ENCODE peak calls at places on chromosome 16, in seven cellular contexts. One of them, this sample, is unnamed.

GRCh38 chr16:90015586-90016338 is 3.5 kb downstream of the DBNDD1 start:
- DNase-seq in HCT116: no peak
- DNase-seq in H1: no peak
- DNase-seq in K562: no peak
- DNase-seq in GM12878: no peak
- DNase-seq in HepG2: no peak
- DNase-seq in SK-N-SH: no peak
- DNase-seq in this sample: no peak

GRCh38 chr16:87844374-87844733 is 25.0 kb downstream of the SLC7A5 start:
- DNase-seq in HCT116: no peak
- DNase-seq in H1: no peak
- DNase-seq in K562: no peak
- DNase-seq in GM12878: no peak
- DNase-seq in HepG2: no peak
- DNase-seq in SK-N-SH: no peak
- DNase-seq in this sample: no peak

GRCh38 chr16:79970551-79971236 is 370.2 kb upstream of the MAF start:
- DNase-seq in HCT116: no peak
- DNase-seq in H1: no peak
- DNase-seq in K562: peak
- DNase-seq in GM12878: no peak
- DNase-seq in HepG2: no peak
- DNase-seq in SK-N-SH: no peak
- DNase-seq in this sample: no peak

GRCh38 chr16:65201446-65202010 is 79.7 kb upstream of the CDH11 start:
- DNase-seq in HCT116: no peak
- DNase-seq in H1: no peak
- DNase-seq in K562: no peak
- DNase-seq in GM12878: no peak
- DNase-seq in HepG2: no peak
- DNase-seq in SK-N-SH: no peak
- DNase-seq in this sample: no peak

GRCh38 chr16:23676924-23677480 is 1.7 kb upstream of the PLK1 start:
- DNase-seq in HCT116: no peak
- DNase-seq in H1: no peak
- DNase-seq in K562: no peak
- DNase-seq in GM12878: no peak
- DNase-seq in HepG2: no peak
- DNase-seq in SK-N-SH: no peak
- DNase-seq in this sample: no peak

GRCh38 chr16:363110-364090 is 6.9 kb downstream of the MRPL28 start:
- DNase-seq in HCT116: no peak
- DNase-seq in H1: no peak
- DNase-seq in K562: no peak
- DNase-seq in GM12878: no peak
- DNase-seq in HepG2: no peak
- DNase-seq in SK-N-SH: peak
- DNase-seq in this sample: no peak

GRCh38 chr16:84156342-84156784 is 11.3 kb downstream of the DNAAF1 start:
- DNase-seq in HCT116: no peak
- DNase-seq in H1: no peak
- DNase-seq in K562: no peak
- DNase-seq in GM12878: no peak
- DNase-seq in HepG2: no peak
- DNase-seq in SK-N-SH: no peak
- DNase-seq in this sample: no peak

GRCh38 chr16:3009568-3010390 is 2.9 kb upstream of the CLDN9 start:
- DNase-seq in HCT116: peak
- DNase-seq in H1: peak
- DNase-seq in K562: no peak
- DNase-seq in GM12878: no peak
- DNase-seq in HepG2: no peak
- DNase-seq in SK-N-SH: no peak
- DNase-seq in this sample: peak

GRCh38 chr16:74275031-74275636 is 21.5 kb upstream of the PSMD7 start:
- DNase-seq in HCT116: peak
- DNase-seq in H1: no peak
- DNase-seq in K562: peak
- DNase-seq in GM12878: no peak
- DNase-seq in HepG2: no peak
- DNase-seq in SK-N-SH: peak
- DNase-seq in this sample: peak

GRCh38 chr16:2470603-2471015 is 488 bp upstream of the NTN3 start:
- DNase-seq in HCT116: no peak
- DNase-seq in H1: no peak
- DNase-seq in K562: no peak
- DNase-seq in GM12878: no peak
- DNase-seq in HepG2: no peak
- DNase-seq in SK-N-SH: no peak
- DNase-seq in this sample: no peak

DNA sequence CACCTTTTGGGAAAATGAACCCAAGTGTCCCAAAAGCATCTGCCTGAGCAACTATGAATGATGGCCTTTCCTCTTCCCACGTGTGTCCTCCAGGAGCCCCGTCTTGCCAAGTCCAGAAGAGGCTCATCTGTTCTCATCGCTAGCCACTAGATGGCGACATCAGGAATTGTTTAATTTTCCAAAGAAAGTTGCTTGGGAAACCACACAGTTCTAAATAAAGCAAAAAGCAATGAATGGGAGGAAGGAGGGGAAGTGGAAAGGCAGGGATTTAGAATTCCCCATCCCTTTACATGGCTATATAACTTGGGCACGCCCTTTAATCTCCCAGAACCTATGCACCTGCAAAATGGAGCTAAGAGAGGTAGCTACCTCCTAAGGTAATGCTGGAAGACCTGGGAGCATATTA is 9.0 kb upstream of the CDH5 start:
- DNase-seq in HCT116: peak
- DNase-seq in H1: peak
- DNase-seq in K562: peak
- DNase-seq in GM12878: no peak
- DNase-seq in HepG2: peak
- DNase-seq in SK-N-SH: peak
- DNase-seq in this sample: peak
- TF ChIP-seq JUND in HCT116: no peak
- TF ChIP-seq JUND in H1: no peak
- TF ChIP-seq JUND in K562: no peak
- TF ChIP-seq JUND in GM12878: no peak
- TF ChIP-seq JUND in HepG2: no peak
- TF ChIP-seq JUND in SK-N-SH: no peak
- TF ChIP-seq JUND in this sample: no peak

DNA sequence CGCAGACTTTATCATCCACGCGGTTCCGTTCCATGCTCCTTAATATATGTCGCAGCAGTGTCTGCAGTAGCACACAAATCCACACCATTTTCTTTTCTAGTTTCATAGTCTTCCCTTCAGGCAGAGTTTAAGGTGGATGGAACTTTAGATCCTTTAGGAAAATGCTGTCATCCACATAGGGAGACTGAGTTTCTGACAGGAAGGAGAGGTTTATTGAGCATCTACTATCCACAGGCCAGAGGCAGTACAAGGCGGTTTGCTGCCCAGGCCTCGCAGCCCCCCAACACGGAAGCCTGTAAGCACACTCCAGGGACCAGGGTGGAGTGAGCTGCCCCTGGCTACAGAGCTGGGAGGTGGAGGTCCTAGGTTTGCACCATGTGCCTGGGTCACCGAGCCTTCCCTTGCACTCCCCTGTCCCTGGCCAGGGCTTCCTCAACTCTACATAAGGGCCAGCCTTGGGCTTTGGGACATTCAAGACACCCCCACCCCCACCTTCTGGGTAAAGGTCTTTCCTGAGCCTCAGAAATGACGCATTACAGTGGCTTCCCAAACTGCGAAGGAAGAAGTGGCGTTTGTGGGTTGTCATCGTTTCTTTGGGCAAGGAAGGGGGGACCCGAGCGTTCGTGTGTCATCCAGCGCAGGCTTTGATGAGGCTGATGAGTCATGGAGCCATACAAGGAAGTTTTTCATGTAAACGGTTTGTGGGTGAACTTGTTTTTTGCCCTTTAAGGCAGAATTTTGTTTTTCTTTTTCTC is 146.5 kb upstream of the PLCG2 start:
- DNase-seq in HCT116: peak
- DNase-seq in H1: no peak
- DNase-seq in K562: peak
- DNase-seq in GM12878: no peak
- DNase-seq in HepG2: no peak
- DNase-seq in SK-N-SH: no peak
- DNase-seq in this sample: no peak
- TF ChIP-seq JUND in HCT116: peak
- TF ChIP-seq JUND in H1: no peak
- TF ChIP-seq JUND in K562: peak
- TF ChIP-seq JUND in GM12878: no peak
- TF ChIP-seq JUND in HepG2: no peak
- TF ChIP-seq JUND in SK-N-SH: no peak
- TF ChIP-seq JUND in this sample: no peak

DNA sequence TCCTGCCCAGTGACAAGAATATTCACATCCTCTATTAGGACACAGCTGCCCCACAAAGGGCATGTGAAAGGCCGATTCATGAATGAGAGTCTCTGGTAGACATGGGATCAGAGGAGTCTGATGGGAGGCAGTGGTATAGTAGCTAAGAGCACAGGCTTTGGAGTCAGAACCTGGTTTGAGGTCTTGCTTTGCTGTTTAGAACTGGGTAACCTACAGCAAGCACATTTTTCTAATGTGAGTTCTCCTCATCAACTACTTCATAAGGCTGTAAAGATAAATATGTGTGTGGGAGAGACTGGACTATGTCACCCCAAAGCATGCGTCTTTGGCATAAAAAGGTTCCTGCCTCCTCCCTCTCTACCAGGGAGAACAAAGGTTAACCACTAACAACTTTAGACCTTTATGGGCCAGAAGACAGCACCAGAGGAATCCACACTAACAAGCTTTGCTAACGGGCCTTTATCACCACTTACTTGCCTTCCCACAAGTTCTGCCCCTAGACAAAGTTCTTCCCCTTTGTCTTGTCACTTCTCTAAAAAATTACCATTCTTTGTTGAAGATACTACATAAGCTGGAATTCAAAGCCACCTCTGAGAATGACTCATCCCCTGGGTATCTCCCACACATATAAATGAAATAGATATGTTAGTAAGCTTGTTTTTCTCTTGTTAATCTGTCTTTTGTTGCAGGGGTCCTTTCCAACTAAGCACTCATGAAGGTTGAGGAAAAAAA is 21.1 kb downstream of the CDR2 start:
- DNase-seq in HCT116: peak
- DNase-seq in H1: peak
- DNase-seq in K562: peak
- DNase-seq in GM12878: peak
- DNase-seq in HepG2: peak
- DNase-seq in SK-N-SH: no peak
- DNase-seq in this sample: no peak
- TF ChIP-seq JUND in HCT116: peak
- TF ChIP-seq JUND in H1: peak
- TF ChIP-seq JUND in K562: peak
- TF ChIP-seq JUND in GM12878: no peak
- TF ChIP-seq JUND in HepG2: peak
- TF ChIP-seq JUND in SK-N-SH: peak
- TF ChIP-seq JUND in this sample: no peak

GRCh38 chr16:57316390-57317017 is 32.0 kb upstream of the PLLP start:
- DNase-seq in HCT116: peak
- DNase-seq in H1: no peak
- DNase-seq in K562: no peak
- DNase-seq in GM12878: no peak
- DNase-seq in HepG2: no peak
- DNase-seq in SK-N-SH: no peak
- DNase-seq in this sample: no peak
- TF ChIP-seq JUND in HCT116: peak
- TF ChIP-seq JUND in H1: no peak
- TF ChIP-seq JUND in K562: no peak
- TF ChIP-seq JUND in GM12878: no peak
- TF ChIP-seq JUND in HepG2: no peak
- TF ChIP-seq JUND in SK-N-SH: no peak
- TF ChIP-seq JUND in this sample: no peak

GRCh38 chr16:11318817-11319216 is 26.4 kb upstream of the RMI2 start:
- DNase-seq in HCT116: no peak
- DNase-seq in H1: no peak
- DNase-seq in K562: no peak
- DNase-seq in GM12878: no peak
- DNase-seq in HepG2: no peak
- DNase-seq in SK-N-SH: no peak
- DNase-seq in this sample: no peak

GRCh38 chr16:11320170-11320569 is 25.1 kb upstream of the RMI2 start:
- DNase-seq in HCT116: no peak
- DNase-seq in H1: no peak
- DNase-seq in K562: no peak
- DNase-seq in GM12878: no peak
- DNase-seq in HepG2: no peak
- DNase-seq in SK-N-SH: no peak
- DNase-seq in this sample: peak

GRCh38 chr16:11316331-11317015 is 28.8 kb upstream of the RMI2 start:
- DNase-seq in HCT116: no peak
- DNase-seq in H1: no peak
- DNase-seq in K562: no peak
- DNase-seq in GM12878: no peak
- DNase-seq in HepG2: no peak
- DNase-seq in SK-N-SH: no peak
- DNase-seq in this sample: no peak

GRCh38 chr16:11321662-11322061 is 23.6 kb upstream of the RMI2 start:
- DNase-seq in HCT116: no peak
- DNase-seq in H1: no peak
- DNase-seq in K562: no peak
- DNase-seq in GM12878: no peak
- DNase-seq in HepG2: no peak
- DNase-seq in SK-N-SH: no peak
- DNase-seq in this sample: no peak

DNA sequence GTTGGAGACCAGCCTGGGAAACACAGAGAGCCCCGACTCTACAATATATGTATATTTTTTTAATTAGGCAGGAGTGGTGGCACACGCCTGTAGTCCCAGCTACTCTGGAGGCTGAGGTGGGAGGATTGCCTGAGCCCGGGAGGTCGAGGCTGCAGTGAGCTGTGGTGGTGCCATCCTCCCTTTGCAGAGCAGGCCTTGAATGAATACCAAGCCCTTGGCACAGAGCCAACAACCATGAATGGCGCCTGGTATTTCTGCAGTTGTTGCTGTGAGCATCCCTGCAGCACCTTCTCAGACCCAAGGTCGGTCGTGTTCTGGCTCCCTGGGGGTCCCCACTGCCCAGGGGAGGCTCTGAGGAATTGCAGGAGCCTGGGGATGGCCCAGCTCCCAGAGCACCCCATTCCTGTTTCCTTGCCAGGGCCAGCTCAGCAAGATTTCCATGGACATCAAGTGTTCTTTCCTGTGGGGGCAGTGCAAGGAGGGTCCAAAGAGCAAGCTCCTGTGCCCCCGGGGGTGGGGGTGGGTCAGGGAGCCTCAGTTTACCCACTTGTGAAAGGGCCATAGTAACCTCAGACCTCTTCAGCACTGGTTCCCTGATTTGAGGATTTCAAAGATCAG is 25.6 kb upstream of the RMI2 start:
- DNase-seq in HCT116: no peak
- DNase-seq in H1: no peak
- DNase-seq in K562: peak
- DNase-seq in GM12878: no peak
- DNase-seq in HepG2: peak
- DNase-seq in SK-N-SH: peak
- DNase-seq in this sample: peak
- TF ChIP-seq JUND in HCT116: no peak
- TF ChIP-seq JUND in H1: no peak
- TF ChIP-seq JUND in K562: no peak
- TF ChIP-seq JUND in GM12878: no peak
- TF ChIP-seq JUND in HepG2: no peak
- TF ChIP-seq JUND in SK-N-SH: no peak
- TF ChIP-seq JUND in this sample: no peak

This sample was measured in T47D.